ENCODE peak calls at places on chromosomes 2 and 18, in five cellular contexts. B is CD8-positive, alpha-beta T cell; A is AG04450; D is lower lobe of right lung; Z is WERI-Rb-1. G is an unnamed sample.

GRCh38 chr18:43563780-43564179 is 286.5 kb upstream of the SYT4 start:
- DNase-seq in Z (peak; percentile 47), A (no peak), B (no peak), D (no peak), G (no peak)

GRCh38 chr2:30772021-30772705 is 35.1 kb downstream of the CAPN13 start:
- DNase-seq in D (no peak), B (no peak), Z (no peak), A (no peak), G (no peak)

GRCh38 chr2:60556998-60557955 is 3.8 kb upstream of the BCL11A start:
- DNase-seq in A (no peak), Z (no peak), B (no peak), D (no peak), G (no peak)

GRCh38 chr2:8515864-8516533 is 165.9 kb upstream of the ID2 start:
- DNase-seq in Z (no peak), A (no peak), D (no peak), B (no peak), G (no peak)

GRCh38 chr18:56168049-56168781 is 470.2 kb downstream of the TXNL1 start:
- DNase-seq in D (no peak), Z (no peak), B (no peak), A (peak; percentile 70), G (peak; percentile 71)

GRCh38 chr2:55093381-55093780 is 43.1 kb upstream of the RTN4 start:
- DNase-seq in A (no peak), B (no peak), Z (no peak), D (no peak), G (no peak)

GRCh38 chr2:225998125-225998524 is 598.6 kb downstream of the NYAP2 start:
- DNase-seq in A (no peak), D (no peak), Z (no peak), B (no peak), G (no peak)

GRCh38 chr2:241092677-241093076 is 9.4 kb downstream of the MTERF4 start:
- DNase-seq in B (no peak), D (no peak), Z (no peak), A (no peak), G (no peak)

GRCh38 chr2:40420478-40420877 is 31.4 kb downstream of the SLC8A1 start:
- DNase-seq in D (no peak), B (no peak), A (no peak), Z (no peak), G (no peak)

GRCh38 chr2:195662138-195662537 is 5.1 kb downstream of the SLC39A10 start:
- DNase-seq in A (no peak), B (no peak), D (no peak), Z (no peak), G (no peak)

GRCh38 chr2:195666113-195666712 is 9.2 kb downstream of the SLC39A10 start:
- DNase-seq in D (no peak), A (no peak), B (no peak), Z (no peak), G (no peak)

GRCh38 chr2:195663007-195663406 is 6.0 kb downstream of the SLC39A10 start:
- DNase-seq in D (no peak), B (no peak), Z (no peak), A (no peak), G (no peak)

GRCh38 chr2:195667974-195668373 is 10.9 kb downstream of the SLC39A10 start:
- DNase-seq in D (no peak), B (no peak), Z (no peak), A (no peak), G (no peak)

DNA sequence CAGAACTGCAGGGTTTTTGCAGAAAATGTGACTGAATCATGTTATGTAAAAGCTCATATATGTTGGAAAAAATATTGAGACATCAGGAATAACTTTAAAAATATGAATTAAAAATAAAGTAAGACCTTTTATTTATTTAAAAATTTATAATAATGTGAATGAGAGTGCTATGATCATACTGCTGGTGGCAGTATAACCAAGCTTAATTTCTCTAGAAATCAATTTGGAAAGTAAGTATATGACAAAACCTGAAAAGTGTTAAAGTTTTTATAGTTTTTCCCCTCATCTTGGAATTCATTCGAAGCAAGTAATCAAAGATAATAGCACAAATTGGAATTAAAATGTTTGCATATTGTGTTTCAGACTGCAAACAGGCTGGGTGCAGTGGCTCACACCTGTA is 7.5 kb downstream of the SLC39A10 start:
- DNase-seq in D (no peak), Z (no peak), A (no peak), B (no peak), G (no peak)
- H3K4me3 ChIP-seq in D (no peak overlapping the region), Z (no peak overlapping the region), A (no peak overlapping the region), B (no peak overlapping the region), G (no peak overlapping the region)

GRCh38 chr18:60064271-60064670 is 164.5 kb downstream of the PMAIP1 start:
- DNase-seq in Z (no peak), D (no peak), A (no peak), B (no peak), G (no peak)

GRCh38 chr18:60066576-60066975 is 166.8 kb downstream of the PMAIP1 start:
- DNase-seq in Z (no peak), B (no peak), D (no peak), A (no peak), G (no peak)

GRCh38 chr18:60070631-60071030 is 170.8 kb downstream of the PMAIP1 start:
- DNase-seq in Z (no peak), D (no peak), A (no peak), B (no peak), G (no peak)

GRCh38 chr18:60067426-60068210 is 167.8 kb downstream of the PMAIP1 start:
- DNase-seq in D (no peak), Z (no peak), B (no peak), A (no peak), G (no peak)

DNA sequence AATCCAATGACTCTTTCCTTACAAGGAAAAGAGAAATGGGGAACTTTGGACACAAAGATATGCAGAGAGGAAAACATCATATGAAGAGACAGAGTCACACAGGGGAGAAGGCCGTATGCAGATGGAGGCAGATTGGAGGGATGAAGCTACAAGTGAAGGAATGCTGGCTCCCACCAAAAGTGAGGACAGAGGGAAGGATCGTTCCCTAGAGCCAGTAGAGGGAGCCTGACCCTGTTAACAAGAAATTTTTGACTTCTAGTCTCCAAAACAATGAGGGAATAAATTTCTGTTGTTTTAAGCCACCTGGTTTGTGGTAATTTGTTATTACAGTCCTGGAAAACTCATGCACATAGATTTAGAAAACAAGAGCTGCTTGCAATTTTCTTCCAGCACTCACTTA is 169.3 kb downstream of the PMAIP1 start:
- DNase-seq in D (no peak), A (no peak), B (no peak), Z (no peak), G (no peak)
- TF ChIP-seq CTCF in D (no peak), A (peak; percentile 32), B (no peak), Z (peak; percentile 36), G (no peak)

DNA sequence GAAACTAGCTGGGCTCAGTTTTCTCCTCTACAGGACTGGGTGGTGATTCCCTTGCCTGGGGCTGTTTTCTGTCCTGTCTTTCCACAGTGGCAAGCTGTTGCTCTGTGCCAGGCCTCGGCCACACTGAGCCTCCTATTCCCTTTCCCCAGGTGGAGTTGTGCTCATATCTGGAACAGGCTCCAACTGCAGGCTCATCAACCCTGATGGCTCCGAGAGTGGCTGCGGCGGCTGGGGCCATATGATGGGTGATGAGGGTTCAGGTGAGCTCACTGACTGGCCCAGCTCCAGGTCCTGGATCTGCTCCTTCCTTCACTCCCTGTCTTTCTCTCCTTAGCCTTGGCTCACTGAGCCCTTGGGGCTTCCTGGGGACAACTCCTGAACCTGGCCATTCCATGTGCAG is 4.0 kb downstream of the NAGK start:
- DNase-seq in D (no peak), Z (no peak), B (no peak), A (no peak), G (no peak)
- H3K4me3 ChIP-seq in D (peak overlapping the region; percentile 16), Z (no peak overlapping the region), B (no peak overlapping the region), A (no peak overlapping the region), G (no peak overlapping the region)

GRCh38 chr18:64972545-64972944 is 778.3 kb upstream of the CDH7 start:
- DNase-seq in Z (peak; percentile 10), B (no peak), A (no peak), D (no peak), G (no peak)

DNA sequence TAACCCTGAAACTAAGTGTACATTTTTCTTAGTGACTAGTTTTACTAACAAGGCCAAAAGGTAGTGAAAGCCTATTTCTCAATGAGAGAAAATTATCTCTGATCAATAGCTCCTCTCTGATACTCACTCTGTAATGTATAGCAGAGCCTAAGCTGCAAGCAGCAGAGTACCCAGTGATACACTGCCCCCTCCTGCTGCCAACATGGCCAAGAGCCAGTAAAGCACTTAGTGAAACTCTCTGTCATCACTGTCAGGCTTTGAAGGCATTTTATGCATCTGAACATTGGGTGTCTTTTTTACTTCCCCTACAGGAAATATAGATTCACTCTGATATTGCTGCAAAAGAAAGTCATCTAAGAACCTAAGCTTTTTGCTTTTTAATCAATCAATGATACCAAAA is 784.1 kb upstream of the CDH7 start:
- DNase-seq in D (no peak), Z (no peak), B (no peak), A (no peak), G (no peak)
- TF ChIP-seq CTCF in D (no peak), Z (peak; percentile 4), B (no peak), A (no peak), G (no peak)

GRCh38 chr18:70368903-70369302 is 80.1 kb downstream of the SOCS6 start:
- DNase-seq in D (no peak), Z (no peak), B (no peak), A (no peak), G (no peak)

GRCh38 chr18:70366174-70366573 is 77.3 kb downstream of the SOCS6 start:
- DNase-seq in D (no peak), A (no peak), Z (no peak), B (no peak), G (no peak)

GRCh38 chr18:70363861-70364260 is 75.0 kb downstream of the SOCS6 start:
- DNase-seq in Z (no peak), B (no peak), A (no peak), D (no peak), G (no peak)

GRCh38 chr18:70365361-70365760 is 76.5 kb downstream of the SOCS6 start:
- DNase-seq in B (no peak), A (no peak), Z (no peak), D (no peak), G (no peak)

GRCh38 chr18:70366670-70367069 is 77.8 kb downstream of the SOCS6 start:
- DNase-seq in A (no peak), D (no peak), Z (no peak), B (no peak), G (no peak)
- H3K4me3 ChIP-seq in A (no peak overlapping the region), D (no peak overlapping the region), Z (no peak overlapping the region), B (no peak overlapping the region), G (no peak overlapping the region)

GRCh38 chr2:111667542-111668273 is 216.3 kb downstream of the ANAPC1 start:
- DNase-seq in Z (no peak), D (no peak), B (no peak), A (no peak), G (no peak)
- TF ChIP-seq CTCF in Z (no peak), D (peak; percentile 55), B (no peak), A (peak; percentile 66), G (peak; percentile 72)